ENCODE peak calls at places on chromosomes 16 and 17, in six cellular contexts. I, C, F, K, U and Z are unnamed samples.

GRCh38 chr17:15981208-15981607 is 18.3 kb downstream of the ZSWIM7 start:
- DNase-seq in K (no peak), U (no peak), F (no peak), C (no peak), I (no peak), Z (no peak)

GRCh38 chr17:61684818-61685217 is 93.8 kb upstream of the NACA2 start:
- DNase-seq in K (no peak), I (no peak), F (no peak), U (no peak), C (no peak), Z (no peak)

GRCh38 chr16:56506941-56507340 is 12.9 kb downstream of the BBS2 start:
- DNase-seq in U (no peak), C (no peak), F (no peak), K (peak), I (no peak), Z (no peak)

GRCh38 chr17:76080207-76080933 is 1.4 kb downstream of the ZACN start:
- DNase-seq in I (peak), U (no peak), C (no peak), K (no peak), F (no peak), Z (no peak)

GRCh38 chr16:81403208-81403600 is 41.4 kb upstream of the CMIP start:
- DNase-seq in C (no peak), K (no peak), F (no peak), U (no peak), I (no peak), Z (no peak)

GRCh38 chr16:80040814-80041213 is 440.3 kb upstream of the MAF start:
- DNase-seq in U (no peak), F (no peak), I (no peak), C (no peak), K (no peak), Z (no peak)

GRCh38 chr16:3317315-3317999 is 12.2 kb downstream of the ZNF75A start:
- DNase-seq in C (no peak), I (no peak), K (peak), U (no peak), F (no peak), Z (no peak)

GRCh38 chr17:29778936-29779811 is 150.9 kb downstream of the SSH2 start:
- DNase-seq in K (peak), I (peak), C (peak), F (peak), U (peak), Z (no peak)

GRCh38 chr17:49993423-49994037 is 1.5 kb downstream of the DLX3 start:
- DNase-seq in F (peak), I (no peak), C (no peak), U (no peak), K (peak), Z (no peak)

GRCh38 chr16:20004931-20005330 is 68.8 kb downstream of the GPR139 start:
- DNase-seq in K (no peak), I (no peak), U (no peak), C (no peak), F (no peak), Z (no peak)